ENCODE peak calls at places on chromosomes 5 and 9, in four cellular contexts. H, J, W and K are unnamed samples. For H3K4me1, the result is how much of the 10 kb centered on the place peaks cover.

GRCh38 chr9:137449931-137450537 is 8.9 kb upstream of the ENTPD8 start:
- DNase-seq in H (no peak), J (no peak), W (no peak), K (no peak)

GRCh38 chr9:70031141-70031545 is 12.5 kb upstream of the MAMDC2 start:
- DNase-seq in H (no peak), J (no peak), W (no peak), K (no peak)

GRCh38 chr9:71589612-71590011 is 178.7 kb downstream of the CEMIP2 start:
- DNase-seq in H (no peak), J (no peak), W (no peak), K (no peak)

GRCh38 chr9:86508208-86508903 is 154.1 kb upstream of the TUT7 start:
- DNase-seq in H (no peak), J (no peak), W (no peak), K (no peak)

GRCh38 chr5:94901071-94901979 is 282.9 kb downstream of the SLF1 start:
- DNase-seq in H (no peak), J (no peak), W (no peak), K (no peak)

GRCh38 chr5:143693691-143694252 is 118.2 kb upstream of the HMHB1 start:
- DNase-seq in H (no peak), J (no peak), W (no peak), K (no peak)

GRCh38 chr9:35566417-35566816 is 38.6 kb upstream of the TESK1 start:
- DNase-seq in H (no peak), J (no peak), W (no peak), K (no peak)

GRCh38 chr5:142674438-142675210 is 11.3 kb downstream of the FGF1 start:
- DNase-seq in H (no peak), J (no peak), W (peak), K (no peak)

GRCh38 chr5:158023266-158023665 is 164.3 kb upstream of the CLINT1 start:
- DNase-seq in H (no peak), J (no peak), W (no peak), K (no peak)

GRCh38 chr5:2751592-2752021 is at the start of gene IRX2:
- DNase-seq in H (no peak), J (no peak), W (peak), K (no peak)

GRCh38 chr9:89935115-89935514 is 330.3 kb downstream of the GADD45G start:
- DNase-seq in H (no peak), J (no peak), W (no peak), K (no peak)

GRCh38 chr9:15735083-15735974 is 182.5 kb downstream of the CCDC171 start:
- DNase-seq in H (no peak), J (no peak), W (no peak), K (no peak)

GRCh38 chr5:107542428-107542827 is 128.3 kb downstream of the EFNA5 start:
- DNase-seq in H (peak), J (peak), W (no peak), K (peak)

GRCh38 chr9:127793093-127793708 is 7.4 kb downstream of the CDK9 start:
- DNase-seq in H (no peak), J (no peak), W (no peak), K (no peak)
- H3K4me1 ChIP-seq in H (under half), J (under half), W (under half), K (under half)

GRCh38 chr5:128259530-128260145 is 176.1 kb downstream of the SLC12A2 start:
- DNase-seq in H (no peak), J (no peak), W (no peak), K (no peak)

GRCh38 chr5:128263357-128263756 is 179.8 kb downstream of the SLC12A2 start:
- DNase-seq in H (no peak), J (no peak), W (no peak), K (no peak)

GRCh38 chr5:128254789-128255188 is 171.2 kb downstream of the SLC12A2 start:
- DNase-seq in H (no peak), J (no peak), W (no peak), K (no peak)

GRCh38 chr5:128257096-128257495 is 173.5 kb downstream of the SLC12A2 start:
- DNase-seq in H (no peak), J (no peak), W (no peak), K (no peak)

DNA sequence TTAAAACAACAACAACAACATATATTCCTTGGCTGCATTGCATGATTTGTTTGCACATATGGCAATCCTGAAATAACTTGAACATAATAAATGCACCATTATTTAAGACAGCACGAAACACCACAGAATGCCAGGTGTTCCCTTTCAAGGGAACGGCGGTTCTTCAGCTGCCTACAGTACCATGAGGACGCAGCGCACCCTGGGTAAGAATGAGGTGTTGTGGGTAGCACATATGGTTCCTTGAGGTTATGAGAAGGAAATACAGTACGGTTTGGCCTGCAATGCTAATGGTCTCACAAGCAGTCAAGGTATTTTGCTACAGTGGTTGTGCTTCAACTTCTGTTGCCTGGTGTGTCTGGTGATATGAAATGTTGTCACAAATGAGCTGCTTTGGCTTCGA is 174.8 kb downstream of the SLC12A2 start:
- DNase-seq in H (no peak), J (no peak), W (no peak), K (no peak)
- TF ChIP-seq CTCF in H (no peak), J (no peak), W (no peak), K (no peak)

GRCh38 chr9:99106044-99106375 is 1.1 kb downstream of the TGFBR1 start:
- DNase-seq in H (no peak), J (no peak), W (no peak), K (no peak)
- H3K27ac ChIP-seq in H (peak), J (peak), W (peak), K (no peak)

DNA sequence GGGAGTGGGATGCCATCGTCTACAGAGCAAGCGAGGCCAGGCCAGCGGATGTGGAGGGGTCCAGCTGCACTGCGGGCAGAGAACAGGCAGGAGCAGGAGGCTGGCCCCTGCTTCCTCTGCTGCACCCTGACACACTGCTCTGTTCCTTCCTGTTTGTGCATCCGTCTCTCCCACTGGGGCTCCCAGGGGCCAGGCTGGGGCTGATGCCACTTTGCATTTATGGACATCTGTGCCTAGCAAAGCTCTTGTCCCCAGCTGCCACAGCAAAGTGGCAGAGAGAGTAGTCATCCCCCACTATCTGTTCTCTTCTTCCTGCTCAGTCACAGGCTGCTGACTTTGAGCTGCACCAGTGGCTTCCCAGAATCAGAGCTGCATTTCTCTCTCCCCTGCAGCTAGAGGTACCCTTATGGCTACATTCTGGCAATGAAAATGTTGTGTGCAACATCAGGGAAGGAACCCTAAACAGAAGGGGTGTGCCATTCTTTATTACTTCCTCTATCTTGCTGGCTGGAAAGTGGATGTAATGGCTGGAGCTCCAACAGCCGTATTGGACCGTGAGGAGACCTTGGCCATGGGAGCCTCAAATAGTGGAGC is 4.2 kb upstream of the NINJ1 start:
- DNase-seq in H (no peak), J (no peak), W (no peak), K (peak)
- H3K4me1 ChIP-seq in H (under half), J (under half), W (under half), K (half or more)

GRCh38 chr5:40736103-40736875 is 19.5 kb downstream of the TTC33 start:
- DNase-seq in H (no peak), J (no peak), W (peak), K (peak)
- TF ChIP-seq CTCF in H (peak), J (peak), W (peak), K (peak)

GRCh38 chr5:17330386-17330785 is 113.0 kb downstream of the BASP1 start:
- DNase-seq in H (no peak), J (no peak), W (no peak), K (no peak)

GRCh38 chr5:17326600-17327037 is 109.2 kb downstream of the BASP1 start:
- DNase-seq in H (no peak), J (no peak), W (no peak), K (no peak)

GRCh38 chr5:17327048-17327447 is 109.6 kb downstream of the BASP1 start:
- DNase-seq in H (no peak), J (no peak), W (peak), K (no peak)

GRCh38 chr5:17329566-17329965 is 112.1 kb downstream of the BASP1 start:
- DNase-seq in H (no peak), J (no peak), W (no peak), K (no peak)

GRCh38 chr5:17325770-17326599 is 108.6 kb downstream of the BASP1 start:
- DNase-seq in H (no peak), J (no peak), W (no peak), K (no peak)
- H3K27ac ChIP-seq in H (no peak), J (no peak), W (no peak), K (no peak)

DNA sequence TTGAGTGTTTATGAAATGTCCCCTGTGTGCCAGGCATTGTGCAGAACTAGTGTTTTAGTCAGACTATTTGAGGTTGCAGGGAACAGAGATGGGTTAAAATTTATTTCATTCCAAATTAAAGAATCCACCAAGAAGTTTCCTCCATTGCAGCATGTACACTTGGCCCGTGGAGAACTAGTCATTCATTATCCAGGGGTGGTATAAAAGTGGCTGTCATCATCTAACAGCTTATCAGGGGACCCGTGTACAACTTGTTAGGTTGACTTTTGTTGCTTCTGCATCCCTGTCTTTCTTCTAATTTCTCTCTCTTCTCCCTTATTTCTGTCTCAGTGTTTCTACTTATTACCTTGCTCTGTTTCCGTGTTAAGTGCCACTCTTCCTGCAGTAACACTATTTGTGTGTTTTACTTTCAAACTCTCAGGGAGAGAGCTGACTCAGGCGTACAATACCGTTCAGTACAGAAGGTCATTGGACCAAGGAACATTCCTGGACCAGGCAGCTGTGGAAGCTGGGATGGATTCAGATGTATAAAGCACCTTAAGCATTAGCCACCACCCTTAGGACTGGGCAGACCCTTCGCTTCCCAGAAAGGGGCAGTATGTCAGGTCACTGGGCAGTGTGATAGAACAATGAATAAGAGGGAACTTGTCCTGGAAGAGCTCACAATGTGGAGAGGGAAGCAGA is 36.1 kb downstream of the MAP3K1 start:
- DNase-seq in H (no peak), J (no peak), W (no peak), K (no peak)
- H3K4me1 ChIP-seq in H (half or more), J (under half), W (under half), K (under half)

GRCh38 chr5:96125335-96125891 is 163.8 kb upstream of the ELL2 start:
- DNase-seq in H (no peak), J (no peak), W (peak), K (no peak)

GRCh38 chr5:96124589-96124988 is 162.9 kb upstream of the ELL2 start:
- DNase-seq in H (no peak), J (no peak), W (no peak), K (no peak)

GRCh38 chr5:96128204-96128864 is 166.7 kb upstream of the ELL2 start:
- DNase-seq in H (no peak), J (no peak), W (no peak), K (no peak)

GRCh38 chr5:96129276-96129675 is 167.6 kb upstream of the ELL2 start:
- DNase-seq in H (no peak), J (no peak), W (no peak), K (no peak)

GRCh38 chr5:96127538-96127937 is 165.9 kb upstream of the ELL2 start:
- DNase-seq in H (no peak), J (no peak), W (no peak), K (no peak)
- TF ChIP-seq CTCF in H (no peak), J (no peak), W (no peak), K (no peak)